ENCODE peak calls at places on chromosomes 6 and 20, in seven cellular contexts. Y, K, N, D, E, W and L are unnamed samples.

GRCh38 chr6:15996030-15996429 is 132.9 kb upstream of the MYLIP start:
- DNase-seq in Y (peak; percentile 48), K (no peak), N (no peak), D (no peak), E (no peak), W (no peak), L (no peak)

GRCh38 chr6:106767271-106767670 is 137.9 kb downstream of the QRSL1 start:
- DNase-seq in Y (no peak), K (no peak), N (no peak), D (no peak), E (no peak), W (no peak), L (no peak)

GRCh38 chr6:40947876-40948514 is 91.0 kb downstream of the UNC5CL start:
- DNase-seq in Y (no peak), K (no peak), N (no peak), D (no peak), E (no peak), W (no peak), L (no peak)

GRCh38 chr6:122722746-122723145 is 56.8 kb upstream of the FABP7 start:
- DNase-seq in Y (no peak), K (no peak), N (no peak), D (no peak), E (no peak), W (no peak), L (no peak)

GRCh38 chr6:135692426-135692825 is 159.1 kb upstream of the PDE7B start:
- DNase-seq in Y (no peak), K (no peak), N (no peak), D (no peak), E (no peak), W (no peak), L (no peak)

GRCh38 chr20:32727663-32728062 is 15.6 kb downstream of the COMMD7 start:
- DNase-seq in Y (peak; percentile 11), K (no peak), N (no peak), D (no peak), E (no peak), W (no peak), L (no peak)

GRCh38 chr6:161244725-161245124 is 29.1 kb downstream of the AGPAT4 start:
- DNase-seq in Y (peak; percentile 58), K (no peak), N (no peak), D (no peak), E (no peak), W (no peak), L (no peak)

GRCh38 chr6:1253816-1254215 is 58.1 kb upstream of the FOXQ1 start:
- DNase-seq in Y (no peak), K (no peak), N (no peak), D (no peak), E (no peak), W (no peak), L (no peak)

GRCh38 chr6:128952902-128953301 is 70.0 kb downstream of the LAMA2 start:
- DNase-seq in Y (no peak), K (no peak), N (no peak), D (no peak), E (no peak), W (no peak), L (no peak)

GRCh38 chr6:148520109-148520841 is 177.6 kb downstream of the SASH1 start:
- DNase-seq in Y (no peak), K (no peak), N (no peak), D (peak; percentile 65), E (no peak), W (no peak), L (no peak)

GRCh38 chr6:36387440-36388303 is at the start of gene ETV7:
- DNase-seq in Y (no peak), K (no peak), N (peak; percentile 59), D (no peak), E (no peak), W (no peak), L (peak; percentile 60)

GRCh38 chr6:34486106-34486740 is 20.3 kb downstream of the PACSIN1 start:
- DNase-seq in Y (no peak), K (no peak), N (peak; percentile 9), D (no peak), E (no peak), W (no peak), L (no peak)

GRCh38 chr20:48930035-48930434 is 8.5 kb downstream of the ARFGEF2 start:
- DNase-seq in Y (no peak), K (no peak), N (no peak), D (no peak), E (no peak), W (no peak), L (no peak)
- TF ChIP-seq JUND in Y (no peak), K (no peak), N (no peak), D (no peak), E (no peak), W (no peak), L (no peak)

GRCh38 chr6:13215390-13215789 is 112.9 kb downstream of the TBC1D7 start:
- DNase-seq in Y (no peak), K (no peak), N (no peak), D (no peak), E (no peak), W (no peak), L (no peak)
- TF ChIP-seq JUND in Y (no peak), K (no peak), N (no peak), D (no peak), E (no peak), W (no peak), L (no peak)

DNA sequence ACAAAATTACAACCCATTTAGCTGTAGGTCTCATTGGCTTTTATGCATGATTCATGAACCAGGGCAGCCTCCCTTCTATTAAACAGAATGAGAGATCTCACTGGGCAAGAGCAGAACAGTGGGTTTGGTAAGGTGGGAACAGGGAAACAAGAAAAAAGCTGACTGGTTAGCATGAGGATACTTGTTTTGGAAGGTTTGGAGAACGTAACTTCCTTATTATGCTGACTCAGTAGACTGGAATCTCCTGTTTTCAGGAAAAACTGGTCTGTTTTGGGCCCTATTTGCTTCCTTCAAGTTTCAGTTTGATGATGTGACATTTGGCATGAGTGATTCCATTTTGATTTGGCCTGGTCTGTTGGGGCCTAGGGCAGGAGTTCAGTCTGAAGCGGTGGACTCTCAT is 172.0 kb downstream of the MYLK4 start:
- DNase-seq in Y (no peak), K (no peak), N (no peak), D (no peak), E (no peak), W (no peak), L (peak; percentile 29)
- TF ChIP-seq JUND in Y (no peak), K (peak; percentile 12), N (no peak), D (no peak), E (no peak), W (no peak), L (no peak)

GRCh38 chr6:88910922-88911778 is 52.3 kb downstream of the RNGTT start:
- DNase-seq in Y (no peak), K (no peak), N (no peak), D (no peak), E (no peak), W (no peak), L (no peak)
- TF ChIP-seq JUND in Y (no peak), K (no peak), N (no peak), D (no peak), E (no peak), W (no peak), L (no peak)

GRCh38 chr6:143097224-143097795 is 36.6 kb downstream of the AIG1 start:
- DNase-seq in Y (no peak), K (no peak), N (no peak), D (no peak), E (no peak), W (no peak), L (no peak)
- TF ChIP-seq JUND in Y (no peak), K (no peak), N (no peak), D (no peak), E (no peak), W (no peak), L (no peak)

DNA sequence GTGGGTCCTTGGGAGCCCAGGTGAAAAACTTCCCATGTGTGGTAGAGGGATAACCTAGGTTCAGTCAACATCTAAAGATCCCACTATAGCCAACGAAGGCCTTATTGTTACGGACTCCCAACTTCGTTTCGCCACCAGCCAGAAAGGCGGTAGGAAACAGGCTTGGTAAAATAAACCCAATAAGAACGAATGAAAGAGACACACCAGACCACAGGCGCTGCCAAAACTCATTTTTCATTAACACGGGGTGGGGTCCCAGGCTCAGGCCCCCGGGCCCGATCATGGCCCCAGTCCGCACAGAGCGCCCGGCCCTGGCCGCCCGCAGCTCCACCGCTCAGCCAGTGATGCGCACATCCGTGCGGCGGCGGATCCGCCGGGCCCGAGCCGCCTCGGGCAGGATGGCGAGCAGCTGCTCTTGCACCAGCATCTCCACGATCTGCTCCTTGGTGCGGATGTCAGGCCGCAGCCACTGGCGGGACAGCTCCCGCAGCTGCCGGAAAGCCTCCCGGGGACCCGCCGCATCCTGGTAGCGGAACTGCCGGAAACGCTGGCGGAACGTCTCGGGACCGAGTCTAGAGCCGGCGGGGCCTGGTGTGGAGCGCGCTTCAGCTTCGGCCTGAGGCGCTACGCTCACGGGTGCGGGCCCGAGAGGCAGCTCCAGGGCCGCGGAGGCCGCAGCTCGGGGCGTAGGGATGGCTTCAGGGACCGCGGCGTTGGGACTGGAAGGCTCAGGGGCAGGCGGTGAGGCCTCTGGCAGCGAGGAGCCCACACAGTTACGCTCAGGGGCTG is 697 bp downstream of the SCAND1 start:
- DNase-seq in Y (peak; percentile 66), K (no peak), N (peak; percentile 73), D (no peak), E (no peak), W (no peak), L (peak; percentile 15)
- TF ChIP-seq JUND in Y (no peak), K (no peak), N (no peak), D (no peak), E (no peak), W (no peak), L (no peak)

GRCh38 chr6:94510877-94511276 is 1066.5 kb upstream of the MANEA start:
- DNase-seq in Y (no peak), K (no peak), N (peak; percentile 5), D (no peak), E (no peak), W (no peak), L (no peak)
- TF ChIP-seq JUND in Y (no peak), K (no peak), N (no peak), D (no peak), E (no peak), W (no peak), L (no peak)